ENCODE peak calls at places on chromosomes 1 and 21, in ten cellular contexts. S is PC-3; X is CD4-positive, alpha-beta T cell; P is AG04450; O is lower lobe of right lung; J is left ventricle myocardium inferior; K is CD8-positive, alpha-beta T cell; Z is prostate gland; Q is fibroblast of lung; C is psoas muscle. N is an unnamed sample.

GRCh38 chr1:151197863-151198253 is 494 bp upstream of the PIP5K1A start:
- DNase-seq in O (no peak), C (no peak), J (no peak), Q (no peak), S (no peak), P (no peak), Z (no peak), K (no peak), X (no peak), N (peak; percentile 36)

GRCh38 chr1:187244623-187245022 is 415.9 kb downstream of the PLA2G4A start:
- DNase-seq in X (no peak), O (no peak), C (no peak), K (no peak), Q (peak; percentile 33), J (no peak), Z (peak; percentile 50), S (peak; percentile 56), P (no peak), N (no peak)

GRCh38 chr1:53286950-53287349 is 40.9 kb downstream of the LRP8 start:
- DNase-seq in Q (no peak), K (no peak), J (no peak), X (no peak), C (no peak), Z (no peak), P (no peak), S (no peak), O (no peak), N (no peak)

GRCh38 chr1:56120021-56120420 is 459.3 kb downstream of the PLPP3 start:
- DNase-seq in Q (no peak), P (peak; percentile 23), X (no peak), S (peak; percentile 59), O (no peak), J (no peak), Z (no peak), C (no peak), K (no peak), N (no peak)

GRCh38 chr1:212463565-212464270 is 31.0 kb downstream of the NENF start:
- DNase-seq in J (no peak), O (no peak), C (no peak), Q (no peak), X (no peak), K (no peak), Z (no peak), P (no peak), S (no peak), N (no peak)

GRCh38 chr1:36540056-36540455 is 57.3 kb upstream of the CSF3R start:
- DNase-seq in X (no peak), Q (no peak), S (no peak), K (no peak), Z (no peak), J (no peak), C (no peak), O (no peak), P (no peak), N (no peak)

GRCh38 chr1:33430751-33431593 is at the start of gene PHC2:
- DNase-seq in O (peak; percentile 99), X (peak; percentile 89), P (peak; percentile 81), Q (peak; percentile 95), Z (peak; percentile 98), K (peak; percentile 90), C (peak; percentile 97), J (peak; percentile 98), S (peak; percentile 98), N (peak; percentile 99)

GRCh38 chr1:248872752-248873408 is 14.0 kb upstream of the ZNF692 start:
- DNase-seq in Z (peak; percentile 56), P (no peak), S (peak; percentile 81), C (peak; percentile 60), O (peak; percentile 77), X (no peak), K (peak; percentile 31), Q (peak; percentile 76), J (peak; percentile 49), N (peak; percentile 71)

GRCh38 chr21:31618696-31619430 is 40.6 kb upstream of the SOD1 start:
- DNase-seq in X (no peak), K (no peak), Z (no peak), O (no peak), J (no peak), Q (peak; percentile 6), P (no peak), S (no peak), C (no peak), N (no peak)

GRCh38 chr1:180188103-180188506 is 33.4 kb downstream of the QSOX1 start:
- DNase-seq in P (no peak), O (no peak), S (peak; percentile 49), K (no peak), Z (peak; percentile 45), J (no peak), C (no peak), Q (peak; percentile 34), X (no peak), N (peak; percentile 68)

GRCh38 chr1:28395181-28395580 is 25.6 kb downstream of the PHACTR4 start:
- DNase-seq in P (no peak), X (no peak), K (no peak), C (no peak), Z (no peak), J (no peak), S (peak; percentile 7), Q (peak; percentile 74), O (no peak), N (no peak)

GRCh38 chr1:70685300-70686286 is 274.5 kb downstream of the CTH start:
- DNase-seq in J (peak; percentile 29), S (peak; percentile 76), K (peak; percentile 24), O (peak; percentile 49), X (no peak), P (peak; percentile 4), C (peak; percentile 33), Q (peak; percentile 20), Z (peak; percentile 27), N (peak; percentile 75)

GRCh38 chr1:202968351-202968750 is 1.3 kb upstream of the CYB5R1 start:
- DNase-seq in J (no peak), Q (no peak), X (no peak), C (no peak), S (no peak), K (no peak), Z (no peak), P (no peak), O (no peak), N (no peak)

GRCh38 chr21:45869121-45870007 is 112.2 kb upstream of the COL6A1 start:
- DNase-seq in K (no peak), P (no peak), X (no peak), J (no peak), Z (no peak), Q (peak; percentile 81), O (peak; percentile 24), C (no peak), S (peak; percentile 33), N (no peak)

GRCh38 chr21:46253610-46254124 is 25.1 kb upstream of the LSS start:
- DNase-seq in Z (no peak), P (no peak), S (no peak), K (peak; percentile 27), Q (no peak), J (no peak), O (no peak), X (peak; percentile 15), C (no peak), N (no peak)

GRCh38 chr1:44970317-44970716 is 16.1 kb downstream of the EIF2B3 start:
- DNase-seq in Q (peak; percentile 85), Z (no peak), K (no peak), S (peak; percentile 80), P (no peak), X (no peak), J (no peak), C (no peak), O (no peak), N (no peak)

GRCh38 chr21:33230518-33231324 is 983 bp downstream of the IFNAR2 start:
- DNase-seq in P (no peak), S (peak; percentile 63), C (peak; percentile 58), K (peak; percentile 44), O (peak; percentile 63), X (peak; percentile 43), J (peak; percentile 63), Q (peak; percentile 71), Z (peak; percentile 36), N (peak; percentile 35)
- TF ChIP-seq CTCF in P (no peak), S (peak; percentile 21), C (peak; percentile 3), K (no peak), O (no peak), X (peak; percentile 37), J (no peak), Q (no peak), Z (no peak), N (no peak)

GRCh38 chr21:38716088-38716487 is 89.6 kb upstream of the ETS2 start:
- DNase-seq in K (no peak), J (no peak), C (no peak), Q (no peak), O (no peak), Z (no peak), S (no peak), P (no peak), X (no peak), N (no peak)

GRCh38 chr21:38716942-38717341 is 88.8 kb upstream of the ETS2 start:
- DNase-seq in O (no peak), P (no peak), J (no peak), Z (no peak), Q (peak; percentile 48), K (no peak), X (no peak), C (no peak), S (peak; percentile 34), N (no peak)

GRCh38 chr21:38714998-38715397 is 90.7 kb upstream of the ETS2 start:
- DNase-seq in Z (no peak), X (no peak), K (no peak), C (no peak), J (no peak), O (no peak), Q (peak; percentile 10), P (no peak), S (no peak), N (no peak)

GRCh38 chr21:38712076-38712475 is 93.7 kb upstream of the ETS2 start:
- DNase-seq in O (no peak), P (no peak), K (no peak), Q (peak; percentile 36), S (peak; percentile 72), Z (peak; percentile 16), C (no peak), J (no peak), X (no peak), N (no peak)
- H3K27me3 ChIP-seq in O (no peaks in the 10 kb centered on the region), P (peaks cover 36% of the 10 kb centered on the region), K (no peaks in the 10 kb centered on the region), Q (peaks cover 3% of the 10 kb centered on the region), S (peaks cover 12% of the 10 kb centered on the region), Z (no peaks in the 10 kb centered on the region), C (peaks cover 6% of the 10 kb centered on the region), J (no peaks in the 10 kb centered on the region), X (no peaks in the 10 kb centered on the region), N (no peaks in the 10 kb centered on the region)

GRCh38 chr1:59568158-59568935 is 246.4 kb upstream of the HOOK1 start:
- DNase-seq in K (no peak), S (peak; percentile 35), Z (no peak), Q (no peak), X (no peak), P (no peak), O (no peak), J (no peak), C (no peak), N (no peak)
- TF ChIP-seq CTCF in K (no peak), S (peak; percentile 35), Z (no peak), Q (peak; percentile 15), X (no peak), P (peak; percentile 23), O (no peak), J (peak; percentile 30), C (no peak), N (no peak)

DNA sequence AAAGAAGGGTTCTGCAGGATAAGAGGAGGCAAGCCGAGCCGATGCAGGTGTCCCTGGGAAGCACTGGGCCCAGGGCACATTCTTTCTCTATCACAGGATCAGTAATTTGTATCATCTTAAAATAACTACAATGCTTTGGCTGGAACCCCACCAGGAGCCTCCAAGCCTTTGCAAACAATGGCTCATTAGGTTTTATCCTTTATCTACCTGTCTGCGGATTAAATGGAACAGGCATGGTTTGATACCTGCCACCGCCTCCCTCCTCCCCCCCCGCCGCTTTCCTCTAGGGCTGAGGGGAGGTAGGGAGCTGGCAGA is 571.9 kb downstream of the AJAP1 start:
- DNase-seq in O (no peak), P (no peak), C (no peak), Z (no peak), S (no peak), K (no peak), J (no peak), X (no peak), Q (no peak), N (no peak)
- H3K27me3 ChIP-seq in O (peaks cover 22% of the 10 kb centered on the region), P (no peaks in the 10 kb centered on the region), C (peaks cover 7% of the 10 kb centered on the region), Z (peaks cover 4% of the 10 kb centered on the region), S (peaks cover 23% of the 10 kb centered on the region), K (no peaks in the 10 kb centered on the region), J (peaks cover 86% of the 10 kb centered on the region), X (no peaks in the 10 kb centered on the region), Q (no peaks in the 10 kb centered on the region), N (peaks cover 14% of the 10 kb centered on the region)